ENCODE peak calls at places on chromosome 2, in five cellular contexts. One of them, this sample, is unnamed. For H3K4me1, the result is how much of the 10 kb centered on the place peaks cover.

GRCh38 chr2:9474361-9475117 is at the start of gene IAH1:
- DNase-seq in CD4-positive, CD25-positive, alpha-beta regulatory T cell: peak
- DNase-seq in right cardiac atrium: peak
- DNase-seq in fibroblast of lung: peak
- DNase-seq in GM23248: peak
- DNase-seq in this sample: no peak

GRCh38 chr2:27071990-27072830 is 756 bp upstream of the OST4 start:
- DNase-seq in fibroblast of lung: peak
- DNase-seq in right cardiac atrium: peak
- DNase-seq in CD4-positive, CD25-positive, alpha-beta regulatory T cell: no peak
- DNase-seq in GM23248: peak
- DNase-seq in this sample: no peak

GRCh38 chr2:45938649-45939511 is 287.4 kb downstream of the PRKCE start:
- DNase-seq in fibroblast of lung: peak
- DNase-seq in CD4-positive, CD25-positive, alpha-beta regulatory T cell: no peak
- DNase-seq in GM23248: peak
- DNase-seq in right cardiac atrium: peak
- DNase-seq in this sample: no peak

GRCh38 chr2:201322772-201323171 is 34.4 kb downstream of the FLACC1 start:
- DNase-seq in fibroblast of lung: no peak
- DNase-seq in CD4-positive, CD25-positive, alpha-beta regulatory T cell: no peak
- DNase-seq in GM23248: no peak
- DNase-seq in right cardiac atrium: no peak
- DNase-seq in this sample: no peak

GRCh38 chr2:60476206-60476946 is 77.1 kb downstream of the BCL11A start:
- DNase-seq in right cardiac atrium: no peak
- DNase-seq in fibroblast of lung: no peak
- DNase-seq in GM23248: no peak
- DNase-seq in CD4-positive, CD25-positive, alpha-beta regulatory T cell: no peak
- DNase-seq in this sample: no peak

GRCh38 chr2:84386326-84386995 is 72.6 kb downstream of the SUCLG1 start:
- DNase-seq in right cardiac atrium: no peak
- DNase-seq in fibroblast of lung: no peak
- DNase-seq in CD4-positive, CD25-positive, alpha-beta regulatory T cell: no peak
- DNase-seq in GM23248: no peak
- DNase-seq in this sample: no peak

GRCh38 chr2:3146175-3146574 is 231.4 kb downstream of the EIPR1 start:
- DNase-seq in right cardiac atrium: no peak
- DNase-seq in CD4-positive, CD25-positive, alpha-beta regulatory T cell: no peak
- DNase-seq in fibroblast of lung: no peak
- DNase-seq in GM23248: no peak
- DNase-seq in this sample: no peak

GRCh38 chr2:112156152-112156986 is 18.2 kb downstream of the FBLN7 start:
- DNase-seq in CD4-positive, CD25-positive, alpha-beta regulatory T cell: peak
- DNase-seq in right cardiac atrium: peak
- DNase-seq in GM23248: peak
- DNase-seq in fibroblast of lung: peak
- DNase-seq in this sample: no peak

GRCh38 chr2:105376010-105376409 is 22.8 kb downstream of the FHL2 start:
- DNase-seq in CD4-positive, CD25-positive, alpha-beta regulatory T cell: no peak
- DNase-seq in fibroblast of lung: no peak
- DNase-seq in right cardiac atrium: no peak
- DNase-seq in GM23248: no peak
- DNase-seq in this sample: no peak

GRCh38 chr2:105377871-105378270 is 21.0 kb downstream of the FHL2 start:
- DNase-seq in GM23248: no peak
- DNase-seq in CD4-positive, CD25-positive, alpha-beta regulatory T cell: no peak
- DNase-seq in fibroblast of lung: no peak
- DNase-seq in right cardiac atrium: no peak
- DNase-seq in this sample: no peak

GRCh38 chr2:105378276-105378840 is 20.5 kb downstream of the FHL2 start:
- DNase-seq in right cardiac atrium: no peak
- DNase-seq in GM23248: no peak
- DNase-seq in fibroblast of lung: no peak
- DNase-seq in CD4-positive, CD25-positive, alpha-beta regulatory T cell: no peak
- DNase-seq in this sample: no peak

GRCh38 chr2:105375001-105375561 is 23.8 kb downstream of the FHL2 start:
- DNase-seq in right cardiac atrium: peak
- DNase-seq in GM23248: no peak
- DNase-seq in fibroblast of lung: peak
- DNase-seq in CD4-positive, CD25-positive, alpha-beta regulatory T cell: no peak
- DNase-seq in this sample: no peak

GRCh38 chr2:105376789-105377231 is 22.0 kb downstream of the FHL2 start:
- DNase-seq in GM23248: peak
- DNase-seq in fibroblast of lung: peak
- DNase-seq in CD4-positive, CD25-positive, alpha-beta regulatory T cell: no peak
- DNase-seq in right cardiac atrium: no peak
- DNase-seq in this sample: no peak
- H3K4me1 ChIP-seq in GM23248: half or more
- H3K4me1 ChIP-seq in fibroblast of lung: half or more
- H3K4me1 ChIP-seq in CD4-positive, CD25-positive, alpha-beta regulatory T cell: under half
- H3K4me1 ChIP-seq in right cardiac atrium: under half
- H3K4me1 ChIP-seq in this sample: half or more

GRCh38 chr2:219695145-219695544 is 67.7 kb downstream of the SLC4A3 start:
- DNase-seq in CD4-positive, CD25-positive, alpha-beta regulatory T cell: no peak
- DNase-seq in right cardiac atrium: no peak
- DNase-seq in GM23248: no peak
- DNase-seq in fibroblast of lung: no peak
- DNase-seq in this sample: peak

GRCh38 chr2:219697811-219698683 is 70.6 kb downstream of the SLC4A3 start:
- DNase-seq in right cardiac atrium: peak
- DNase-seq in CD4-positive, CD25-positive, alpha-beta regulatory T cell: no peak
- DNase-seq in GM23248: no peak
- DNase-seq in fibroblast of lung: no peak
- DNase-seq in this sample: peak

GRCh38 chr2:219701847-219702634 is 74.6 kb downstream of the SLC4A3 start:
- DNase-seq in right cardiac atrium: no peak
- DNase-seq in fibroblast of lung: peak
- DNase-seq in GM23248: peak
- DNase-seq in CD4-positive, CD25-positive, alpha-beta regulatory T cell: no peak
- DNase-seq in this sample: no peak

GRCh38 chr2:219699440-219699821 is 72.0 kb downstream of the SLC4A3 start:
- DNase-seq in CD4-positive, CD25-positive, alpha-beta regulatory T cell: no peak
- DNase-seq in right cardiac atrium: no peak
- DNase-seq in fibroblast of lung: no peak
- DNase-seq in GM23248: no peak
- DNase-seq in this sample: no peak

DNA sequence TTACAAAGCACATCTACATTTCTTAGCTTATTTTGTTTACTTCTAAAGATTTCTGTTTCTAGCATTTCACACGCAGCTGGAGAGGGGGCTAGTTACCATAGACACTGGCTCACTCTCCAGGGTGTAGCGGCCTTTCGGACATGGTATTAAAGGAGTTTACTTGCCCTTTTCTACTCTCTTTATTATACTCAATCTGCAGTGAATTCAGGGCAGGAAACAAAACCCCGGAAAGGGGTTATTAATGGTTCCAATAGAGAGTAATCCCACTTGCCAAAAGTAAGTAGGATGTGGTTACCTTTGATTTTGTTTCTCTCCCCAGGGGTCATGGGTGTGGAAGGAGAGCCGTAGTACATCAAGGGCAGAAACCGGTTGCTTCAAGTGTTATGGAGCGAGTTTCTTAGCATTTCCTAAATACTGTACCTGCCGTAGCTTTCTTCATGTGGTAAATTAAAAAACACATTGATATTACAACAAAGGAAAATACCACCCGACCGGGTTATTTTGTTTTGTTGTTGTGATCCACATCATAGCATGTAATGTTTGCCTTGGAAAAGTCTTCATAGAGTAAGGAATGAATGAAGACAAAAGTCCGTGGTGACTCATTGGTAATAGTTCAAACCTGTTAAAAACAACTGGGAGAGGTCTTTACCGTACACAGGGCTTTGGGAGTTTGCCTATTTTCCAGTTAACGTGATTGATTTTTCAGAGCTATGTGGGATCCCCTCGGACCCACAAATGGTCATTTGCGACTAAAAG is 71.4 kb downstream of the SLC4A3 start:
- DNase-seq in right cardiac atrium: no peak
- DNase-seq in GM23248: no peak
- DNase-seq in CD4-positive, CD25-positive, alpha-beta regulatory T cell: no peak
- DNase-seq in fibroblast of lung: peak
- DNase-seq in this sample: peak
- H3K4me1 ChIP-seq in right cardiac atrium: under half
- H3K4me1 ChIP-seq in GM23248: under half
- H3K4me1 ChIP-seq in CD4-positive, CD25-positive, alpha-beta regulatory T cell: under half
- H3K4me1 ChIP-seq in fibroblast of lung: under half
- H3K4me1 ChIP-seq in this sample: under half

GRCh38 chr2:71454221-71455010 is 1.1 kb downstream of the DYSF start:
- DNase-seq in right cardiac atrium: peak
- DNase-seq in CD4-positive, CD25-positive, alpha-beta regulatory T cell: no peak
- DNase-seq in fibroblast of lung: no peak
- DNase-seq in GM23248: no peak
- DNase-seq in this sample: no peak

GRCh38 chr2:71457123-71457958 is 4.0 kb downstream of the DYSF start:
- DNase-seq in GM23248: no peak
- DNase-seq in fibroblast of lung: no peak
- DNase-seq in right cardiac atrium: no peak
- DNase-seq in CD4-positive, CD25-positive, alpha-beta regulatory T cell: no peak
- DNase-seq in this sample: no peak

GRCh38 chr2:71456617-71457016 is 3.3 kb downstream of the DYSF start:
- DNase-seq in right cardiac atrium: no peak
- DNase-seq in fibroblast of lung: no peak
- DNase-seq in GM23248: no peak
- DNase-seq in CD4-positive, CD25-positive, alpha-beta regulatory T cell: no peak
- DNase-seq in this sample: no peak

GRCh38 chr2:71455011-71455740 is 1.8 kb downstream of the DYSF start:
- DNase-seq in right cardiac atrium: no peak
- DNase-seq in CD4-positive, CD25-positive, alpha-beta regulatory T cell: no peak
- DNase-seq in fibroblast of lung: no peak
- DNase-seq in GM23248: no peak
- DNase-seq in this sample: no peak

GRCh38 chr2:71455741-71456569 is 2.6 kb downstream of the DYSF start:
- DNase-seq in CD4-positive, CD25-positive, alpha-beta regulatory T cell: no peak
- DNase-seq in fibroblast of lung: peak
- DNase-seq in GM23248: no peak
- DNase-seq in right cardiac atrium: peak
- DNase-seq in this sample: no peak
- H3K4me1 ChIP-seq in CD4-positive, CD25-positive, alpha-beta regulatory T cell: under half
- H3K4me1 ChIP-seq in fibroblast of lung: under half
- H3K4me1 ChIP-seq in GM23248: under half
- H3K4me1 ChIP-seq in right cardiac atrium: under half
- H3K4me1 ChIP-seq in this sample: under half

GRCh38 chr2:234679766-234680687 is 183.1 kb upstream of the ARL4C start:
- DNase-seq in GM23248: peak
- DNase-seq in CD4-positive, CD25-positive, alpha-beta regulatory T cell: no peak
- DNase-seq in fibroblast of lung: peak
- DNase-seq in right cardiac atrium: peak
- DNase-seq in this sample: peak
- H3K4me1 ChIP-seq in GM23248: under half
- H3K4me1 ChIP-seq in CD4-positive, CD25-positive, alpha-beta regulatory T cell: under half
- H3K4me1 ChIP-seq in fibroblast of lung: under half
- H3K4me1 ChIP-seq in right cardiac atrium: under half
- H3K4me1 ChIP-seq in this sample: under half

GRCh38 chr2:237863659-237864029 is 4.2 kb downstream of the RAMP1 start:
- DNase-seq in right cardiac atrium: peak
- DNase-seq in fibroblast of lung: no peak
- DNase-seq in CD4-positive, CD25-positive, alpha-beta regulatory T cell: no peak
- DNase-seq in GM23248: no peak
- DNase-seq in this sample: no peak

GRCh38 chr2:237860273-237860935 is 981 bp downstream of the RAMP1 start:
- DNase-seq in fibroblast of lung: peak
- DNase-seq in CD4-positive, CD25-positive, alpha-beta regulatory T cell: no peak
- DNase-seq in right cardiac atrium: peak
- DNase-seq in GM23248: no peak
- DNase-seq in this sample: no peak

GRCh38 chr2:237863102-237863511 is 3.7 kb downstream of the RAMP1 start:
- DNase-seq in GM23248: no peak
- DNase-seq in right cardiac atrium: no peak
- DNase-seq in fibroblast of lung: no peak
- DNase-seq in CD4-positive, CD25-positive, alpha-beta regulatory T cell: no peak
- DNase-seq in this sample: peak

GRCh38 chr2:237862528-237862895 is 3.1 kb downstream of the RAMP1 start:
- DNase-seq in GM23248: no peak
- DNase-seq in right cardiac atrium: no peak
- DNase-seq in CD4-positive, CD25-positive, alpha-beta regulatory T cell: no peak
- DNase-seq in fibroblast of lung: no peak
- DNase-seq in this sample: peak

GRCh38 chr2:237861875-237862527 is 2.6 kb downstream of the RAMP1 start:
- DNase-seq in right cardiac atrium: no peak
- DNase-seq in fibroblast of lung: no peak
- DNase-seq in GM23248: peak
- DNase-seq in CD4-positive, CD25-positive, alpha-beta regulatory T cell: no peak
- DNase-seq in this sample: peak
- H3K4me1 ChIP-seq in right cardiac atrium: under half
- H3K4me1 ChIP-seq in fibroblast of lung: under half
- H3K4me1 ChIP-seq in GM23248: under half
- H3K4me1 ChIP-seq in CD4-positive, CD25-positive, alpha-beta regulatory T cell: under half
- H3K4me1 ChIP-seq in this sample: under half

DNA sequence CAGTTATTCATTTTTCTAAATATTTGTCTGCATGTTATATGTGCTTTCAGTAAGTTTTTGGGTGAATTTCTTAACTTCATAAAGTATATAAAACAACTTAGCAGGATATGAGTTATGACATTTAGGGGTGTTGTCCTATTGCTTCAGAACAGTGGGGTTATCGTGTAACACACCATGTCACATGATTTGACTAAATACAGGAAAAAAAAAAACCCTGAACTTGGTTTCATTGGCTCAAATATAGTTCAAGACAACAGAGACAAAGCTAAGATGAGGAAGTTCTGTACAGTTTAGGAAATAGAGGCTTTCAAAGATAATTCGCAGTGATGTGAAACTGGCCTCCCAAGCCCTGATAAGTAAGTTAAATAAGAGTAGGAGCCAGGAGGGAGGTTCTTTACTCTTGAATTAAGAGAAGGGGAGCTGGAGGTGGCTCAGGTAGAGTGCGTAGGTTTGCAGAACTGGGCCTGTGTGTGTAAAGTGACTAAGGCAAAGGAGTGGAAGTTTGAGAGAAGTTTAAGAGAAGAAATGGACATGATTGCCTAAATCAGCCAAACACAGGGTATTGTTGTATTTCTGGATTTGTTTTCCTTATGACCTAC is 53.9 kb downstream of the LIMS1 start:
- DNase-seq in GM23248: peak
- DNase-seq in fibroblast of lung: peak
- DNase-seq in right cardiac atrium: no peak
- DNase-seq in CD4-positive, CD25-positive, alpha-beta regulatory T cell: peak
- DNase-seq in this sample: no peak
- H3K4me1 ChIP-seq in GM23248: half or more
- H3K4me1 ChIP-seq in fibroblast of lung: under half
- H3K4me1 ChIP-seq in right cardiac atrium: under half
- H3K4me1 ChIP-seq in CD4-positive, CD25-positive, alpha-beta regulatory T cell: under half
- H3K4me1 ChIP-seq in this sample: under half